ENCODE peak calls at places on chromosome X, in four cellular contexts. X is H1; U is heart left ventricle; I is CD4-positive, alpha-beta T cell. O is an unnamed sample.

GRCh38 chrX:34658316-34658715 is 1.2 kb upstream of the TMEM47 start:
- DNase-seq in X (no peak), U (no peak), I (no peak), O (no peak)

GRCh38 chrX:107323786-107324492 is 117.5 kb downstream of the DNAAF6 start:
- DNase-seq in X (no peak), U (no peak), I (no peak), O (no peak)

GRCh38 chrX:71198066-71198465 is 25.0 kb upstream of the GJB1 start:
- DNase-seq in X (no peak), U (no peak), I (no peak), O (no peak)

GRCh38 chrX:149539283-149540132 is 1.3 kb upstream of the EOLA1 start:
- DNase-seq in X (peak; percentile 79), U (peak; percentile 88), I (peak; percentile 82), O (peak; percentile 74)

GRCh38 chrX:75873993-75874392 is 88.9 kb upstream of the MAGEE2 start:
- DNase-seq in X (no peak), U (no peak), I (no peak), O (no peak)

GRCh38 chrX:114959729-114960128 is 57.7 kb downstream of the IL13RA2 start:
- DNase-seq in X (no peak), U (no peak), I (no peak), O (no peak)

GRCh38 chrX:134338527-134338926 is 101.5 kb downstream of the CCDC160 start:
- DNase-seq in X (no peak), U (no peak), I (no peak), O (no peak)

GRCh38 chrX:10755477-10756334 is 135.3 kb upstream of the MID1 start:
- DNase-seq in X (peak; percentile 36), U (no peak), I (no peak), O (no peak)

GRCh38 chrX:31423575-31424284 is 351.9 kb upstream of the FTHL17 start:
- DNase-seq in X (peak; percentile 5), U (peak; percentile 31), I (no peak), O (no peak)

GRCh38 chrX:15894724-15895123 is 40.1 kb upstream of the AP1S2 start:
- DNase-seq in X (no peak), U (no peak), I (no peak), O (no peak)
- H3K9me3 ChIP-seq in X (no peaks in the 10 kb centered on the region), U (no peaks in the 10 kb centered on the region), I (no peaks in the 10 kb centered on the region), O (no peaks in the 10 kb centered on the region)

DNA sequence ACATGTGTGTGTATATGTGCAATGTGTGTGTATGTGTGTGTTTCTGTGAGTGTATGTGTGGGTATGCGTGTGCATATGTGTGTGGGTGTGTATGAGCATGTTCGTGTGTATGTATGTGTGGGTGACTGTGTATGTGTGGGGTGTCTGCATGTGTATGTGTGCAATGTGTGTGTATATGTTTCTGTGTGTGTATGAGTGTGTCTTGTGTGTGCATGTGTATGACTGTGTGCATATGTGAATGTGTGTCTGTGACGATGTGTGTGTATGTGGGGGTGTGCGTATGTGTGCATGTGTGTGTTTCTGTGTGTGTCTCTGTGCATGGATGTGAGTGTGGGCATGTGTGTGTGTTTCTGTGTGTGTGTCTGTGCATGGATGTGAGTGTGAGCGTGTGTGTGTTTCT is 4.2 kb upstream of the ATP2B3 start:
- DNase-seq in X (no peak), U (no peak), I (no peak), O (no peak)
- H3K9me3 ChIP-seq in X (no peaks in the 10 kb centered on the region), U (no peaks in the 10 kb centered on the region), I (no peaks in the 10 kb centered on the region), O (no peaks in the 10 kb centered on the region)

DNA sequence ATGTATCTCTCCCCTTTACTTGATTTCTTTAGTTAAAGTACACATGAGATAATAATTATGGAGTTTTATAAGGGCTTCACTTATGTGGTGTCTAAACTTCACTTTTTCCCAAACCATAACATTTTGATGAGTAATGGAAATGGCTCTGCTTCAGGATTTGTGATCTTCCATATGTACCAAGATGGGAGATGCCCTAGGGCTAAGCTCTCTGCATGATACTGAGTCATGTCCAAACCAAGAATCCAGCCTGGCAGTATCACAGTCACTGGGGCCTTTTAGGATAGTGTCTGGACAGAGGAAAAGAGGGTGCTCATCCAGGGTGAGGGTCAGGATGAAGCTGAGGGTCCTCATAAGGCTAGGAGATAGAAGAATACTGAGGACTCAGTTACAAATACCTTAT is 47.9 kb upstream of the PAGE3 start:
- DNase-seq in X (no peak), U (no peak), I (no peak), O (no peak)
- H3K9me3 ChIP-seq in X (peaks cover 12% of the 10 kb centered on the region), U (no peaks in the 10 kb centered on the region), I (no peaks in the 10 kb centered on the region), O (no peaks in the 10 kb centered on the region)

GRCh38 chrX:81263067-81263466 is 61.2 kb downstream of the SH3BGRL start:
- DNase-seq in X (no peak), U (no peak), I (no peak), O (no peak)

GRCh38 chrX:81259714-81260395 is 58.0 kb downstream of the SH3BGRL start:
- DNase-seq in X (no peak), U (no peak), I (no peak), O (no peak)

GRCh38 chrX:81259008-81259713 is 57.3 kb downstream of the SH3BGRL start:
- DNase-seq in X (no peak), U (peak; percentile 7), I (no peak), O (no peak)

GRCh38 chrX:81261576-81261975 is 59.7 kb downstream of the SH3BGRL start:
- DNase-seq in X (no peak), U (no peak), I (no peak), O (no peak)

GRCh38 chrX:81257817-81258216 is 55.9 kb downstream of the SH3BGRL start:
- DNase-seq in X (no peak), U (no peak), I (no peak), O (no peak)
- H3K9me3 ChIP-seq in X (no peaks in the 10 kb centered on the region), U (no peaks in the 10 kb centered on the region), I (no peaks in the 10 kb centered on the region), O (no peaks in the 10 kb centered on the region)

O was measured in T-helper 17 cell.